ENCODE peak calls at places on chromosome 19, in five cellular contexts. V, M, P, L and C are unnamed samples.

GRCh38 chr19:2315818-2316353 is 7.9 kb upstream of the LINGO3 start:
- DNase-seq in L (peak), M (peak), P (no peak), V (peak), C (no peak)

GRCh38 chr19:1953441-1954094 is 12.6 kb downstream of the CSNK1G2 start:
- DNase-seq in L (no peak), M (no peak), V (no peak), P (no peak), C (no peak)

GRCh38 chr19:48636859-48637448 is at the start of gene DBP:
- DNase-seq in P (no peak), M (no peak), L (peak), V (no peak), C (no peak)

GRCh38 chr19:55146078-55146647 is 2.8 kb downstream of the TNNT1 start:
- DNase-seq in M (no peak), P (no peak), V (no peak), L (no peak), C (no peak)

GRCh38 chr19:33953023-33953422 is 156.4 kb downstream of the KCTD15 start:
- DNase-seq in P (no peak), M (peak), L (no peak), V (no peak), C (no peak)

GRCh38 chr19:33678796-33679195 is 57.0 kb downstream of the CHST8 start:
- DNase-seq in V (no peak), L (no peak), M (no peak), P (no peak), C (no peak)

GRCh38 chr19:4878491-4878968 is 11.1 kb upstream of the PLIN3 start:
- DNase-seq in V (no peak), P (no peak), M (no peak), L (peak), C (no peak)

GRCh38 chr19:19134687-19135158 is 3.6 kb downstream of the TMEM161A start:
- DNase-seq in M (no peak), P (no peak), V (no peak), L (peak), C (no peak)

GRCh38 chr19:13622727-13623126 is 116.4 kb upstream of the CACNA1A start:
- DNase-seq in V (no peak), M (no peak), P (no peak), L (no peak), C (no peak)

GRCh38 chr19:58372311-58373133 is 8.3 kb downstream of the ZNF837 start:
- DNase-seq in L (no peak), M (no peak), V (no peak), P (no peak), C (no peak)

GRCh38 chr19:33248954-33249613 is 23.4 kb upstream of the SLC7A10 start:
- DNase-seq in V (no peak), L (peak), P (no peak), M (no peak), C (no peak)

GRCh38 chr19:39497850-39498261 is 891 bp upstream of the DLL3 start:
- DNase-seq in L (no peak), V (no peak), M (peak), P (no peak), C (no peak)

GRCh38 chr19:52896431-52897148 is 845 bp downstream of the ZNF320 start:
- DNase-seq in M (peak), V (no peak), P (no peak), L (peak), C (no peak)

GRCh38 chr19:827314-827709 is 325 bp upstream of the AZU1 start:
- DNase-seq in M (no peak), P (no peak), L (no peak), V (no peak), C (no peak)

GRCh38 chr19:15841875-15842569 is 26.6 kb upstream of the OR10H1 start:
- DNase-seq in P (no peak), L (no peak), V (no peak), M (no peak), C (no peak)

GRCh38 chr19:48878219-48879024 is 6.2 kb downstream of the PPP1R15A start:
- DNase-seq in L (no peak), V (no peak), M (peak), P (no peak), C (no peak)

GRCh38 chr19:3409346-3410064 is 43.1 kb downstream of the NFIC start:
- DNase-seq in L (peak), P (no peak), V (no peak), M (no peak), C (no peak)

GRCh38 chr19:50803633-50804419 is 13.6 kb downstream of the ACP4 start:
- DNase-seq in V (no peak), M (peak), P (no peak), L (no peak), C (no peak)

GRCh38 chr19:50798943-50799851 is 9.0 kb downstream of the ACP4 start:
- DNase-seq in M (no peak), V (no peak), L (no peak), P (no peak), C (no peak)

GRCh38 chr19:50801107-50801506 is 10.9 kb downstream of the ACP4 start:
- DNase-seq in V (no peak), P (no peak), M (no peak), L (no peak), C (no peak)

GRCh38 chr19:50808856-50809255 is 14.7 kb downstream of the KLK1 start:
- DNase-seq in P (no peak), L (no peak), V (no peak), M (no peak), C (no peak)

GRCh38 chr19:50804420-50805272 is 14.4 kb downstream of the ACP4 start:
- DNase-seq in M (peak), P (peak), V (peak), L (peak), C (peak)
- TF ChIP-seq CTCF in M (peak), P (no peak), V (no peak), L (no peak), C (no peak)

DNA sequence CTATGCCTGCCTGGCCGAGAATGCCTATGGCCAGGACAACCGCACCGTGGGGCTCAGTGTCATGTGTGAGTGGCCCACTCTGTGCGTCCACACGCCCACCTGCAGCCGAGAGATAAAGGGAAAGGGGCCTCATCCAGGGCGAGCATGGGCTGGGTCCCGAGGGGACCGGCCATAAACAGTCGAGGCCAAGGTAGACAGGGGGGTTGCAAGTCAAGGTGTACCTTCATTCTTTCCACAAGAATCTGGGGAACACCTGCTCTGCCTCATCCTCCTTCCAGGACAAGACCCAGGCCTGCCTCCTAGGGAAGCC is 8.3 kb downstream of the MAG start:
- DNase-seq in L (no peak), P (no peak), V (no peak), M (no peak), C (no peak)
- TF ChIP-seq CTCF in L (no peak), P (no peak), V (no peak), M (no peak), C (no peak)

DNA sequence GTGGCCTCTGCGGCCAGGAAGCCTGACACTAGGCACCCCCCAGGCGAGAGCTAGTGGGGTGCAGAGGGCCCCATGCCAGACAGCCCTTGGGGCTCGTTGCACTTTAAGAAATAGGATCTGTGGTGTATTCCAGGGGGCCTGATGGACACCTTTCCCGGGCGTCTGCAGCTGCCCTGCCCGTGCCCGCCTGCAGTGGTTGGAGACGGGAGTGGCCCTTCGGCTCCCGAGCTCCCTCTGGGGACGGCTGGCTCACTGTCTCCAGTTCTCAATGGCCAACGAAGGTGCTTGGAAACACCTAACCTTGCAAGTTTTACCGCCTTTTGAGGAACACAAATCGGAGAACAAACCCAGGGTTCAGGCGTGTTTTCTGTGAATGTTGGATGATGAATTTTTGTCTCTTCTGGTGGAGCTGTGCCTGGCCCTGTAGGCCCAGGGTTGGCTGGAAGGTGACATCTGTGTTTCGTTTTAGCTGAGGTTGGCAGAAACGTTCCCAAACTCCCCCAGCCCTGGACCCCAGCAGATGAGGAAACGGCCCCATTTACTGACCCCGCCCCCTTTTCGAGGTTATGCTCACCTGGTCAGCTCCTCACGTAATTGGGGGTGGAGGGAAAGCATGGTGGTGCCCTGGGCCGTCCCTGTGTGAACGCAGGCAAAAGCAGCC is 17.4 kb upstream of the NPAS1 start:
- DNase-seq in L (peak), M (no peak), P (no peak), V (no peak), C (no peak)
- TF ChIP-seq CTCF in L (peak), M (no peak), P (no peak), V (no peak), C (no peak)

GRCh38 chr19:6501740-6502648 is at the start of gene TUBB4A:
- DNase-seq in P (no peak), L (peak), M (no peak), V (no peak), C (no peak)
- TF ChIP-seq CTCF in P (no peak), L (no peak), M (no peak), V (no peak), C (no peak)